ENCODE peak calls at places on chromosomes 4 and X, in five cellular contexts. G is SK-N-SH, W is GM12878, T is K562, Y is HepG2. S is an unnamed sample.
A peak's percentile ranks its signal among the peaks of the same experiment; 100 is the strongest.

GRCh38 chrX:16012250-16012649 is 111.1 kb upstream of the GRPR start:
- DNase-seq in W (no peak), Y (no peak), T (no peak), G (no peak), S (no peak)

GRCh38 chr4:22978656-22979055 is 285.9 kb downstream of the GBA3 start:
- DNase-seq in Y (no peak), G (no peak), T (no peak), W (no peak), S (no peak)

GRCh38 chr4:76198411-76199237 is 15.0 kb downstream of the SCARB2 start:
- DNase-seq in Y (no peak), T (peak; percentile 64), W (peak; percentile 87), G (peak; percentile 61), S (peak; percentile 89)

GRCh38 chr4:11367371-11367770 is 61.3 kb downstream of the HS3ST1 start:
- DNase-seq in Y (no peak), T (no peak), G (no peak), W (no peak), S (peak; percentile 1)

GRCh38 chrX:118286066-118286758 is 59.7 kb upstream of the WDR44 start:
- DNase-seq in Y (no peak), T (no peak), G (no peak), W (no peak), S (no peak)

GRCh38 chrX:109656774-109657173 is 31.8 kb upstream of the KCNE5 start:
- DNase-seq in G (no peak), W (no peak), Y (no peak), T (no peak), S (no peak)

GRCh38 chrX:10111364-10112148 is 45.2 kb upstream of the CLCN4 start:
- DNase-seq in W (peak; percentile 59), T (no peak), Y (peak; percentile 32), G (no peak), S (peak; percentile 14)

GRCh38 chrX:45771114-45771513 is 570.4 kb upstream of the DIPK2B start:
- DNase-seq in Y (peak; percentile 51), G (no peak), W (no peak), T (peak; percentile 6), S (peak; percentile 96)

GRCh38 chrX:106608016-106608415 is 3.8 kb upstream of the RADX start:
- DNase-seq in Y (no peak), W (no peak), T (no peak), G (no peak), S (no peak)

GRCh38 chr4:17662694-17663093 is 48.3 kb downstream of the MED28 start:
- DNase-seq in G (no peak), W (no peak), Y (no peak), T (no peak), S (peak; percentile 21)

GRCh38 chr4:20565075-20565721 is 135.1 kb upstream of the PACRGL start:
- DNase-seq in W (no peak), G (no peak), Y (no peak), T (no peak), S (peak; percentile 67)

GRCh38 chrX:54492340-54492739 is 3.7 kb downstream of the FGD1 start:
- DNase-seq in Y (no peak), T (no peak), G (no peak), W (no peak), S (peak; percentile 70)

GRCh38 chr4:151409470-151410313 is 716 bp downstream of the FHIP1A start:
- DNase-seq in W (no peak), G (peak; percentile 57), T (no peak), Y (peak; percentile 79), S (no peak)

GRCh38 chr4:33966808-33967207 is 2277.5 kb downstream of the ARAP2 start:
- DNase-seq in W (no peak), Y (no peak), T (no peak), G (no peak), S (no peak)
- TF ChIP-seq MXI1 in W (no peak), Y (no peak), T (no peak), G (no peak), S (no peak)

DNA sequence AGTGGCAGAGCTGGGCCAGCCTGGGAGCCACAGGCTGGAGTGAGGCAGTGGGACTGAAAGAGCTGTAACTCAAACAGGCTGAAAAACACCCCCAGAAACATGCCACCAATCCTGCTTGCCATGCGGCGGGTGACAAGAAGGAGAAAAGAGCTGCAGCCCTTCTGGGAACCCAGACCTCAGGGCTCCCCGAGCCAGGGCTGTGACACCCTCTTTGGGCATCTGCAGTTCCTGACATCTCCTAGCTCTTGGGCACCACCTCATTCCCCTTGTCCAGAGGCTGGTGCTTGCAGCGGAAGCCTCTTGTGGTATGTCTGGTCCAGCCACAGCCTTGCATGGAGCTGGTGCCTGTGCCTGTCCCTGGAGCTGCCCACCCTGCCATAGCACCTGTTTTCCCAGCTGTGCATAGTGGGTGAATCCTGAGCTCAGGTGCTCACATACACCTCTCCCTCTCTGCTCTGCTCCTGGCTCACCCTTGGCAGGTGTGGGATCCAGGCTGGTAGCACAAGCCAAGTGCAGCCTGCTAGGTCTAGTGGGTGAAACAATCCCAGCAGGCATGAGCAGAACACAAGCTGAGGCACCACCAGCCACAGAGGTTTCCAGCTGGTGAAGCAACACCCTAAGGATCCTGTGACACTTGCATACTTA is 149.0 kb downstream of the CXXC4 start:
- DNase-seq in G (no peak), Y (no peak), T (no peak), W (no peak), S (no peak)
- TF ChIP-seq MXI1 in G (no peak), Y (no peak), T (no peak), W (no peak), S (no peak)

GRCh38 chr4:147366164-147366563 is 114.7 kb upstream of the EDNRA start:
- DNase-seq in G (no peak), T (no peak), Y (no peak), W (no peak), S (no peak)

GRCh38 chr4:147361726-147362125 is 119.2 kb upstream of the EDNRA start:
- DNase-seq in G (no peak), T (no peak), W (no peak), Y (no peak), S (peak; percentile 92)

GRCh38 chr4:147360301-147360700 is 120.6 kb upstream of the EDNRA start:
- DNase-seq in Y (no peak), G (no peak), W (no peak), T (no peak), S (peak; percentile 92)

GRCh38 chr4:147363514-147363913 is 117.4 kb upstream of the EDNRA start:
- DNase-seq in T (no peak), W (no peak), G (no peak), Y (no peak), S (no peak)

DNA sequence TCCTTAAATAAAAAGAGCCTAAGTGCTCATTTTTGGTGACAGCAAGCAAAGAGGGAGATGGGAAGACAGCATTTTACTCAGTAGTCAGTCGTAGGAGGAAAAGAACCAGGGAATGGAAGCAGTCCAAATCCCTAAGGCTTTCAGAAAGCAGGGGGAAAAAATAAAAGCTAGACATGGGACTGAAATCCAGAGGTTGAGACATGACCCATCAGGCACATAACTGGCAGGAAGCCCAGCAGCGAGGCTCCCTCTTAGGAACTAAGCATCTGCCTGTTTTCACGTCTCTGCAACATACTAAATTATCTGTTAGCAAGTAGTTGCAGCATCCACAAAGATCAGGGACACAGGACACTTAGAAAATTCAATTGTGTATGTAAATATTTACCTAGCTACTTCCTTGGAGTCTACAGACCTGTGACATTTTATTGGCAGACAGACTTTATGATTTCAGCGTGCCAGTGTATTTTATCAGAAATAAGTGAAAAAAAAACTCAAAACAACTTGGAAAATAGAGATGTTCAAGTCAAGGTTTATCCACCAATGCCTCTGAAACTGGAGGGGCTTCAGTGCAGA is 117.9 kb upstream of the EDNRA start:
- DNase-seq in G (peak; percentile 63), W (no peak), T (no peak), Y (no peak), S (peak; percentile 77)
- TF ChIP-seq MXI1 in G (no peak), W (no peak), T (no peak), Y (no peak), S (no peak)

GRCh38 chr4:87354168-87355102 is 31.8 kb upstream of the HSD17B13 start:
- DNase-seq in G (no peak), Y (no peak), W (no peak), T (no peak), S (peak; percentile 42)

GRCh38 chr4:87360338-87360935 is 30.6 kb downstream of the HSD17B11 start:
- DNase-seq in T (no peak), W (no peak), Y (no peak), G (no peak), S (no peak)

GRCh38 chr4:87353592-87353991 is 30.9 kb upstream of the HSD17B13 start:
- DNase-seq in Y (peak; percentile 29), W (peak; percentile 13), G (peak; percentile 17), T (no peak), S (peak; percentile 48)

GRCh38 chr4:87359258-87359657 is 31.7 kb downstream of the HSD17B11 start:
- DNase-seq in G (no peak), W (no peak), T (no peak), Y (no peak), S (no peak)

GRCh38 chr4:87356832-87357526 is 34.0 kb downstream of the HSD17B11 start:
- DNase-seq in T (no peak), G (no peak), Y (no peak), W (no peak), S (no peak)
- TF ChIP-seq MXI1 in T (no peak), G (no peak), Y (no peak), W (no peak), S (no peak)

DNA sequence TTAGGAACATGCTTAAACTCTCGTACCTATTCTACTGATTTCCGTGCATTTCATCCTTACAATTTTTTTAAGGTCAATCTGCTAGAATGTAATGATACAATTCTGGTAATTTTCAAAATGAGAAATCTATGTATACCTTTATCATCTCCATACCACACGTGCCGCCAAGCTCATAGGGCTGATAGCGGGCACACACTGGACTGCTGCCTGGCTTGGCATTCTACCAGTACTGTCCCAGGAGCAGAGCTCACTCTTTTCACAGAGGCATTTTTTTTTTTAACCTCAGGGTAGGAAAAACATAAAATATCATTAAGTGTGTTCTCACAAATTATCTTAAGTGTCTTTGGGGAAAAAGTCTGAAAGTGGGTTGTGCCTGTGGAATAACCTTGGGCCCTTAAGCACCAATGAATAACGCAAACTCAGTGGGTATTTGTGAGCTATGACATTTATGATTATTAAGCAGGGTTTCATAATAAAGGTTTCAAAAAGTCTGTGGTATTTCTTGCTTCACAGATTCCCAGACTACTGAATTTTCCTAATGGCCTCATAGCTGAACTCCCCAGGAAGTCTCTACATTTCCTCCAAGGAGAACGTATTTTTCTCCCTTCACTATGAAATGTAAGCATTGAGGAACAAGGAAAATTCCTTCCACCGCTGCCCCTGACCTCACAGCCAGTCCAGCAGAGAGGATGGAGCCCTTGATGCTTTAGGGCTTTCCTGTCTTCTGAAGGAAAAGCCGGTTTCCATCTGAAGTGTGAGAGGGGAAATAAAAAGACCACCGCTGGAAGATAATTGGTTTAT is 125.2 kb downstream of the ELOVL6 start:
- DNase-seq in W (no peak), Y (no peak), G (peak; percentile 47), T (no peak), S (peak; percentile 11)
- TF ChIP-seq MXI1 in W (no peak), Y (no peak), G (peak; percentile 33), T (no peak), S (no peak)

DNA sequence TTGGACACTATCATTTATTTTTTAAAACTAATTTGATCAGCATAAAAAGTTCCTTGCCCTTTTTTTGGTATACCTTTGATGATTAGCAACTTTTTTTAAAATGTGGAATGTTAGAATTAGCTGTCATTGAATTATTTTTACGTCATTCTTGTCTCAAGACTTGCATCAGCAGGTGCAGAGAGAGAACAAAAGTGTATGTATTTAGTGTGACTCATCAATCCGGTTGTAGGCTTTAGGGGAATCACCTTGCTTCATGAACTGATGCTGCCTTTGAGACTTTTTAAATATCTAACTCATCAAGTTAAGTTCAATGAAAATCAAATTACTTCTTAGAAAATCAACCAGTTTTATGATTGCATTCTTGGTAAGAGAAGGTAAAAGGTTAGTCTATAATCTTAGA is 125.1 kb downstream of the ARX start:
- DNase-seq in W (no peak), G (no peak), Y (peak; percentile 3), T (no peak), S (no peak)
- TF ChIP-seq MXI1 in W (no peak), G (no peak), Y (no peak), T (no peak), S (no peak)

GRCh38 chr4:140754918-140755810 is 1.0 kb downstream of the TBC1D9 start:
- DNase-seq in W (no peak), Y (no peak), G (no peak), T (no peak), S (no peak)
- TF ChIP-seq MXI1 in W (no peak), Y (peak; percentile 0), G (no peak), T (no peak), S (no peak)

S was measured in IMR-90.